ENCODE peak calls at places on chromosomes 2 and 18, in ten cellular contexts. One of them, this sample, is unnamed.

GRCh38 chr18:8745355-8746014 is 40.1 kb downstream of the MTCL1 start:
- DNase-seq in lower lobe of right lung: no peak
- DNase-seq in body of pancreas: no peak
- DNase-seq in nephron progenitor cell: no peak
- DNase-seq in WERI-Rb-1: no peak
- DNase-seq in cardiac muscle cell: no peak
- DNase-seq in IMR-90: peak
- DNase-seq in HFFc6: peak
- DNase-seq in choroid plexus epithelial cell: no peak
- DNase-seq in CD4-positive, alpha-beta T cell: no peak
- DNase-seq in this sample: no peak

GRCh38 chr2:20381457-20381856 is 30.8 kb upstream of the PUM2 start:
- DNase-seq in CD4-positive, alpha-beta T cell: no peak
- DNase-seq in IMR-90: peak
- DNase-seq in cardiac muscle cell: peak
- DNase-seq in nephron progenitor cell: no peak
- DNase-seq in body of pancreas: peak
- DNase-seq in WERI-Rb-1: no peak
- DNase-seq in choroid plexus epithelial cell: peak
- DNase-seq in HFFc6: peak
- DNase-seq in lower lobe of right lung: no peak
- DNase-seq in this sample: no peak

GRCh38 chr2:235051436-235052260 is 99.8 kb downstream of the SH3BP4 start:
- DNase-seq in cardiac muscle cell: no peak
- DNase-seq in lower lobe of right lung: no peak
- DNase-seq in WERI-Rb-1: no peak
- DNase-seq in body of pancreas: no peak
- DNase-seq in choroid plexus epithelial cell: peak
- DNase-seq in HFFc6: peak
- DNase-seq in IMR-90: peak
- DNase-seq in nephron progenitor cell: no peak
- DNase-seq in CD4-positive, alpha-beta T cell: no peak
- DNase-seq in this sample: no peak

GRCh38 chr2:221397179-221397578 is 174.9 kb downstream of the EPHA4 start:
- DNase-seq in CD4-positive, alpha-beta T cell: no peak
- DNase-seq in WERI-Rb-1: no peak
- DNase-seq in nephron progenitor cell: no peak
- DNase-seq in IMR-90: peak
- DNase-seq in lower lobe of right lung: no peak
- DNase-seq in body of pancreas: no peak
- DNase-seq in HFFc6: no peak
- DNase-seq in choroid plexus epithelial cell: no peak
- DNase-seq in cardiac muscle cell: no peak
- DNase-seq in this sample: no peak

GRCh38 chr18:77376043-77376732 is 126.5 kb downstream of the GALR1 start:
- DNase-seq in nephron progenitor cell: no peak
- DNase-seq in WERI-Rb-1: no peak
- DNase-seq in IMR-90: no peak
- DNase-seq in cardiac muscle cell: no peak
- DNase-seq in body of pancreas: peak
- DNase-seq in choroid plexus epithelial cell: no peak
- DNase-seq in HFFc6: no peak
- DNase-seq in CD4-positive, alpha-beta T cell: no peak
- DNase-seq in lower lobe of right lung: no peak
- DNase-seq in this sample: no peak

GRCh38 chr2:120934221-120934639 is 198.6 kb downstream of the GLI2 start:
- DNase-seq in cardiac muscle cell: no peak
- DNase-seq in body of pancreas: no peak
- DNase-seq in HFFc6: no peak
- DNase-seq in WERI-Rb-1: no peak
- DNase-seq in CD4-positive, alpha-beta T cell: no peak
- DNase-seq in lower lobe of right lung: no peak
- DNase-seq in nephron progenitor cell: no peak
- DNase-seq in IMR-90: peak
- DNase-seq in choroid plexus epithelial cell: no peak
- DNase-seq in this sample: no peak

GRCh38 chr2:10620481-10620880 is 69.3 kb downstream of the NOL10 start:
- DNase-seq in nephron progenitor cell: no peak
- DNase-seq in body of pancreas: no peak
- DNase-seq in WERI-Rb-1: no peak
- DNase-seq in HFFc6: peak
- DNase-seq in cardiac muscle cell: no peak
- DNase-seq in CD4-positive, alpha-beta T cell: no peak
- DNase-seq in lower lobe of right lung: no peak
- DNase-seq in IMR-90: peak
- DNase-seq in choroid plexus epithelial cell: peak
- DNase-seq in this sample: no peak

GRCh38 chr2:240556553-240557100 is 1.2 kb downstream of the ANKMY1 start:
- DNase-seq in cardiac muscle cell: peak
- DNase-seq in lower lobe of right lung: peak
- DNase-seq in CD4-positive, alpha-beta T cell: peak
- DNase-seq in HFFc6: peak
- DNase-seq in choroid plexus epithelial cell: peak
- DNase-seq in nephron progenitor cell: peak
- DNase-seq in IMR-90: peak
- DNase-seq in WERI-Rb-1: peak
- DNase-seq in body of pancreas: peak
- DNase-seq in this sample: peak

GRCh38 chr2:217680376-217680775 is 322.4 kb downstream of the TNS1 start:
- DNase-seq in lower lobe of right lung: no peak
- DNase-seq in cardiac muscle cell: no peak
- DNase-seq in choroid plexus epithelial cell: no peak
- DNase-seq in IMR-90: no peak
- DNase-seq in WERI-Rb-1: no peak
- DNase-seq in CD4-positive, alpha-beta T cell: no peak
- DNase-seq in nephron progenitor cell: no peak
- DNase-seq in HFFc6: no peak
- DNase-seq in body of pancreas: no peak
- DNase-seq in this sample: no peak

GRCh38 chr18:24397131-24397693 is 412 bp downstream of the OSBPL1A start:
- DNase-seq in choroid plexus epithelial cell: peak
- DNase-seq in HFFc6: peak
- DNase-seq in IMR-90: peak
- DNase-seq in WERI-Rb-1: peak
- DNase-seq in CD4-positive, alpha-beta T cell: peak
- DNase-seq in cardiac muscle cell: peak
- DNase-seq in nephron progenitor cell: peak
- DNase-seq in lower lobe of right lung: peak
- DNase-seq in body of pancreas: peak
- DNase-seq in this sample: no peak

GRCh38 chr2:207847807-207848544 is 78.3 kb upstream of the FZD5 start:
- DNase-seq in choroid plexus epithelial cell: peak
- DNase-seq in lower lobe of right lung: peak
- DNase-seq in HFFc6: peak
- DNase-seq in cardiac muscle cell: no peak
- DNase-seq in nephron progenitor cell: no peak
- DNase-seq in IMR-90: peak
- DNase-seq in CD4-positive, alpha-beta T cell: no peak
- DNase-seq in WERI-Rb-1: no peak
- DNase-seq in body of pancreas: peak
- DNase-seq in this sample: no peak

GRCh38 chr2:33038799-33039198 is 92.0 kb downstream of the LTBP1 start:
- DNase-seq in HFFc6: no peak
- DNase-seq in IMR-90: no peak
- DNase-seq in choroid plexus epithelial cell: no peak
- DNase-seq in WERI-Rb-1: no peak
- DNase-seq in lower lobe of right lung: no peak
- DNase-seq in CD4-positive, alpha-beta T cell: no peak
- DNase-seq in body of pancreas: no peak
- DNase-seq in nephron progenitor cell: no peak
- DNase-seq in cardiac muscle cell: no peak
- DNase-seq in this sample: no peak

GRCh38 chr2:33032245-33032644 is 85.5 kb downstream of the LTBP1 start:
- DNase-seq in CD4-positive, alpha-beta T cell: no peak
- DNase-seq in lower lobe of right lung: no peak
- DNase-seq in body of pancreas: no peak
- DNase-seq in IMR-90: no peak
- DNase-seq in WERI-Rb-1: no peak
- DNase-seq in choroid plexus epithelial cell: no peak
- DNase-seq in HFFc6: no peak
- DNase-seq in cardiac muscle cell: no peak
- DNase-seq in nephron progenitor cell: no peak
- DNase-seq in this sample: no peak

GRCh38 chr2:33033524-33034150 is 86.9 kb downstream of the LTBP1 start:
- DNase-seq in CD4-positive, alpha-beta T cell: no peak
- DNase-seq in choroid plexus epithelial cell: peak
- DNase-seq in IMR-90: peak
- DNase-seq in lower lobe of right lung: no peak
- DNase-seq in WERI-Rb-1: peak
- DNase-seq in HFFc6: peak
- DNase-seq in nephron progenitor cell: peak
- DNase-seq in body of pancreas: no peak
- DNase-seq in cardiac muscle cell: peak
- DNase-seq in this sample: peak

GRCh38 chr2:33038230-33038629 is 91.5 kb downstream of the LTBP1 start:
- DNase-seq in WERI-Rb-1: no peak
- DNase-seq in cardiac muscle cell: no peak
- DNase-seq in HFFc6: no peak
- DNase-seq in body of pancreas: no peak
- DNase-seq in nephron progenitor cell: no peak
- DNase-seq in lower lobe of right lung: no peak
- DNase-seq in choroid plexus epithelial cell: no peak
- DNase-seq in IMR-90: no peak
- DNase-seq in CD4-positive, alpha-beta T cell: no peak
- DNase-seq in this sample: no peak

DNA sequence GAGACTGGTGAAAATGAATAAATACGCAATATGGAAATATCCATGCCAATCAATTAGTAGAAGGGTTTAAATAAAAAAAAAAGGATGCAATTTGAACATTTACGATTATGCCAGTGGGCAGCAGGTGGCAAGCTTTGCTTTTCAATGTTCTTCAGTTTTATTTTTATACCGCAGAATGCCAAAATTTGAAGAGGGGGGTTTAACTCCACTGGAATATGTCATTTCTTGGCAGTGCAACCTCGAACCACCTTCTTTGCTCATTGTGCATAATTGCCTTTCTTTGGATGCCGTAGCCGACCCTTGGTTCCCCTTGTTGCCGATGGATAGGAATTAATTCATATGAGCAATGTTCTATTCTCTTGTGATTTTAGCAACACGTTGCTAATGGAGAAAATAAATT is 88.0 kb downstream of the LTBP1 start:
- DNase-seq in choroid plexus epithelial cell: peak
- DNase-seq in body of pancreas: peak
- DNase-seq in cardiac muscle cell: no peak
- DNase-seq in CD4-positive, alpha-beta T cell: no peak
- DNase-seq in WERI-Rb-1: no peak
- DNase-seq in IMR-90: no peak
- DNase-seq in nephron progenitor cell: no peak
- DNase-seq in lower lobe of right lung: no peak
- DNase-seq in HFFc6: peak
- DNase-seq in this sample: no peak
- TF ChIP-seq CTCF in choroid plexus epithelial cell: peak
- TF ChIP-seq CTCF in body of pancreas: peak
- TF ChIP-seq CTCF in cardiac muscle cell: peak
- TF ChIP-seq CTCF in CD4-positive, alpha-beta T cell: no peak
- TF ChIP-seq CTCF in WERI-Rb-1: no peak
- TF ChIP-seq CTCF in IMR-90: peak
- TF ChIP-seq CTCF in nephron progenitor cell: no peak
- TF ChIP-seq CTCF in lower lobe of right lung: no peak
- TF ChIP-seq CTCF in HFFc6: peak
- TF ChIP-seq CTCF in this sample: no peak

GRCh38 chr2:166517533-166517932 is 23.5 kb upstream of the SCN7A start:
- DNase-seq in HFFc6: no peak
- DNase-seq in nephron progenitor cell: no peak
- DNase-seq in lower lobe of right lung: no peak
- DNase-seq in body of pancreas: no peak
- DNase-seq in IMR-90: no peak
- DNase-seq in cardiac muscle cell: no peak
- DNase-seq in WERI-Rb-1: no peak
- DNase-seq in CD4-positive, alpha-beta T cell: no peak
- DNase-seq in choroid plexus epithelial cell: no peak
- DNase-seq in this sample: no peak

GRCh38 chr2:166519391-166519962 is 25.4 kb upstream of the SCN7A start:
- DNase-seq in HFFc6: no peak
- DNase-seq in body of pancreas: no peak
- DNase-seq in IMR-90: no peak
- DNase-seq in CD4-positive, alpha-beta T cell: no peak
- DNase-seq in choroid plexus epithelial cell: no peak
- DNase-seq in cardiac muscle cell: peak
- DNase-seq in lower lobe of right lung: no peak
- DNase-seq in WERI-Rb-1: no peak
- DNase-seq in nephron progenitor cell: no peak
- DNase-seq in this sample: no peak

GRCh38 chr2:166518634-166519390 is 24.8 kb upstream of the SCN7A start:
- DNase-seq in nephron progenitor cell: no peak
- DNase-seq in choroid plexus epithelial cell: peak
- DNase-seq in IMR-90: peak
- DNase-seq in CD4-positive, alpha-beta T cell: no peak
- DNase-seq in HFFc6: no peak
- DNase-seq in lower lobe of right lung: no peak
- DNase-seq in cardiac muscle cell: peak
- DNase-seq in WERI-Rb-1: no peak
- DNase-seq in body of pancreas: no peak
- DNase-seq in this sample: no peak

GRCh38 chr2:166513952-166514351 is 19.9 kb upstream of the SCN7A start:
- DNase-seq in cardiac muscle cell: no peak
- DNase-seq in body of pancreas: no peak
- DNase-seq in choroid plexus epithelial cell: no peak
- DNase-seq in lower lobe of right lung: no peak
- DNase-seq in HFFc6: no peak
- DNase-seq in WERI-Rb-1: no peak
- DNase-seq in CD4-positive, alpha-beta T cell: no peak
- DNase-seq in IMR-90: no peak
- DNase-seq in nephron progenitor cell: no peak
- DNase-seq in this sample: no peak

GRCh38 chr2:166516712-166517303 is 22.8 kb upstream of the SCN7A start:
- DNase-seq in nephron progenitor cell: peak
- DNase-seq in body of pancreas: peak
- DNase-seq in CD4-positive, alpha-beta T cell: no peak
- DNase-seq in HFFc6: peak
- DNase-seq in WERI-Rb-1: peak
- DNase-seq in IMR-90: peak
- DNase-seq in cardiac muscle cell: peak
- DNase-seq in choroid plexus epithelial cell: peak
- DNase-seq in lower lobe of right lung: no peak
- DNase-seq in this sample: peak
- TF ChIP-seq CTCF in nephron progenitor cell: peak
- TF ChIP-seq CTCF in body of pancreas: peak
- TF ChIP-seq CTCF in CD4-positive, alpha-beta T cell: no peak
- TF ChIP-seq CTCF in HFFc6: peak
- TF ChIP-seq CTCF in WERI-Rb-1: peak
- TF ChIP-seq CTCF in IMR-90: peak
- TF ChIP-seq CTCF in cardiac muscle cell: peak
- TF ChIP-seq CTCF in choroid plexus epithelial cell: peak
- TF ChIP-seq CTCF in lower lobe of right lung: peak
- TF ChIP-seq CTCF in this sample: peak

GRCh38 chr2:241936457-241937133 is 67.1 kb downstream of the RTP5 start:
- DNase-seq in WERI-Rb-1: no peak
- DNase-seq in lower lobe of right lung: no peak
- DNase-seq in HFFc6: no peak
- DNase-seq in IMR-90: no peak
- DNase-seq in cardiac muscle cell: no peak
- DNase-seq in CD4-positive, alpha-beta T cell: no peak
- DNase-seq in body of pancreas: no peak
- DNase-seq in choroid plexus epithelial cell: no peak
- DNase-seq in nephron progenitor cell: no peak
- DNase-seq in this sample: no peak
- TF ChIP-seq CTCF in WERI-Rb-1: no peak
- TF ChIP-seq CTCF in lower lobe of right lung: no peak
- TF ChIP-seq CTCF in HFFc6: no peak
- TF ChIP-seq CTCF in IMR-90: no peak
- TF ChIP-seq CTCF in cardiac muscle cell: no peak
- TF ChIP-seq CTCF in CD4-positive, alpha-beta T cell: no peak
- TF ChIP-seq CTCF in body of pancreas: no peak
- TF ChIP-seq CTCF in choroid plexus epithelial cell: no peak
- TF ChIP-seq CTCF in nephron progenitor cell: no peak
- TF ChIP-seq CTCF in this sample: no peak

GRCh38 chr18:34595673-34596072 is 114.4 kb upstream of the DTNA start:
- DNase-seq in WERI-Rb-1: peak
- DNase-seq in HFFc6: peak
- DNase-seq in body of pancreas: no peak
- DNase-seq in IMR-90: peak
- DNase-seq in CD4-positive, alpha-beta T cell: no peak
- DNase-seq in nephron progenitor cell: peak
- DNase-seq in choroid plexus epithelial cell: peak
- DNase-seq in cardiac muscle cell: no peak
- DNase-seq in lower lobe of right lung: no peak
- DNase-seq in this sample: no peak
- TF ChIP-seq CTCF in WERI-Rb-1: peak
- TF ChIP-seq CTCF in HFFc6: no peak
- TF ChIP-seq CTCF in body of pancreas: peak
- TF ChIP-seq CTCF in IMR-90: peak
- TF ChIP-seq CTCF in CD4-positive, alpha-beta T cell: no peak
- TF ChIP-seq CTCF in nephron progenitor cell: peak
- TF ChIP-seq CTCF in choroid plexus epithelial cell: peak
- TF ChIP-seq CTCF in cardiac muscle cell: peak
- TF ChIP-seq CTCF in lower lobe of right lung: peak
- TF ChIP-seq CTCF in this sample: no peak

This sample was measured in glutamatergic neuron.